ENCODE peak calls at places on chromosomes 6 and 20, in five cellular contexts. M is lower leg skin, K is Peyer's patch, F is HCT116, T is A549. X is an unnamed sample.

GRCh38 chr6:56555438-56555872 is 87.2 kb downstream of the DST start:
- DNase-seq in T (no peak), F (no peak), M (no peak), K (no peak), X (no peak)

GRCh38 chr20:61290721-61291120 is 38.7 kb downstream of the CDH4 start:
- DNase-seq in M (no peak), K (no peak), T (no peak), F (no peak), X (no peak)

GRCh38 chr20:3804254-3804751 is 8.2 kb downstream of the CDC25B start:
- DNase-seq in K (no peak), T (no peak), F (no peak), M (no peak), X (no peak)

GRCh38 chr20:31569163-31570020 is 35.7 kb upstream of the ID1 start:
- DNase-seq in M (peak), K (peak), F (no peak), T (no peak), X (no peak)

GRCh38 chr6:133804263-133804662 is 84.7 kb upstream of the TCF21 start:
- DNase-seq in F (no peak), K (no peak), M (no peak), T (no peak), X (no peak)

GRCh38 chr20:52783769-52784168 is 188.4 kb upstream of the TSHZ2 start:
- DNase-seq in F (no peak), M (no peak), T (no peak), K (no peak), X (no peak)

GRCh38 chr6:2108700-2109306 is 136.6 kb downstream of the GMDS start:
- DNase-seq in K (no peak), F (no peak), M (no peak), T (no peak), X (no peak)

GRCh38 chr6:43979525-43979924 is 147.7 kb downstream of the MRPL14 start:
- DNase-seq in F (no peak), T (no peak), K (no peak), M (no peak), X (no peak)

GRCh38 chr6:113833537-113833936 is 23.6 kb upstream of the MARCKS start:
- DNase-seq in T (no peak), M (no peak), K (no peak), F (no peak), X (no peak)

GRCh38 chr20:21166801-21167200 is 40.9 kb downstream of the KIZ start:
- DNase-seq in M (no peak), K (no peak), T (no peak), F (no peak), X (no peak)

GRCh38 chr6:89034586-89035251 is 45.8 kb upstream of the PNRC1 start:
- DNase-seq in K (no peak), T (no peak), F (no peak), M (no peak), X (peak)

GRCh38 chr6:17167327-17167979 is 65.6 kb downstream of the STMND1 start:
- DNase-seq in T (peak), M (no peak), K (no peak), F (peak), X (peak)

GRCh38 chr6:100622907-100623692 is 158.4 kb upstream of the SIM1 start:
- DNase-seq in F (no peak), K (no peak), T (no peak), M (no peak), X (no peak)

GRCh38 chr6:130466052-130466743 is 100.4 kb downstream of the TMEM200A start:
- DNase-seq in K (no peak), M (no peak), T (no peak), F (no peak), X (no peak)

GRCh38 chr6:35139924-35140524 is 1.1 kb downstream of the TCP11 start:
- DNase-seq in M (no peak), T (peak), F (peak), K (no peak), X (no peak)

GRCh38 chr20:22217712-22218352 is 366.5 kb downstream of the FOXA2 start:
- DNase-seq in T (no peak), M (no peak), K (no peak), F (no peak), X (no peak)

GRCh38 chr6:22008248-22008836 is 288.5 kb downstream of the PRL start:
- DNase-seq in T (no peak), K (no peak), M (no peak), F (no peak), X (no peak)

GRCh38 chr6:100833972-100834574 is 47.1 kb downstream of the ASCC3 start:
- DNase-seq in F (no peak), M (no peak), T (no peak), K (no peak), X (no peak)

GRCh38 chr20:53706511-53707031 is 112.9 kb upstream of the ZNF217 start:
- DNase-seq in T (no peak), M (no peak), K (no peak), F (no peak), X (no peak)

GRCh38 chr6:134281388-134281787 is 36.5 kb downstream of the SGK1 start:
- DNase-seq in T (no peak), K (no peak), F (no peak), M (no peak), X (no peak)

GRCh38 chr6:25898289-25898977 is 24.4 kb upstream of the SLC17A3 start:
- DNase-seq in M (no peak), F (no peak), T (no peak), K (no peak), X (no peak)

GRCh38 chr20:63696628-63697356 is at the start of gene TNFRSF6B:
- DNase-seq in K (peak), M (peak), T (no peak), F (no peak), X (no peak)
- TF ChIP-seq POLR2A in K (no peak), M (no peak), T (no peak), F (peak), X (no peak)

GRCh38 chr6:167294241-167294640 is 3.1 kb downstream of the UNC93A start:
- DNase-seq in M (peak), K (no peak), F (no peak), T (no peak), X (no peak)

GRCh38 chr6:167296902-167297301 is 5.8 kb downstream of the UNC93A start:
- DNase-seq in F (no peak), M (peak), K (no peak), T (no peak), X (no peak)

GRCh38 chr6:167294651-167295494 is 3.8 kb downstream of the UNC93A start:
- DNase-seq in M (peak), F (no peak), T (no peak), K (no peak), X (no peak)

GRCh38 chr6:167296293-167296690 is 5.2 kb downstream of the UNC93A start:
- DNase-seq in K (no peak), M (peak), F (no peak), T (no peak), X (no peak)

GRCh38 chr6:167295495-167296292 is 4.6 kb downstream of the UNC93A start:
- DNase-seq in M (peak), T (no peak), F (no peak), K (no peak), X (no peak)
- TF ChIP-seq POLR2A in M (no peak), T (no peak), F (no peak), K (no peak), X (no peak)

DNA sequence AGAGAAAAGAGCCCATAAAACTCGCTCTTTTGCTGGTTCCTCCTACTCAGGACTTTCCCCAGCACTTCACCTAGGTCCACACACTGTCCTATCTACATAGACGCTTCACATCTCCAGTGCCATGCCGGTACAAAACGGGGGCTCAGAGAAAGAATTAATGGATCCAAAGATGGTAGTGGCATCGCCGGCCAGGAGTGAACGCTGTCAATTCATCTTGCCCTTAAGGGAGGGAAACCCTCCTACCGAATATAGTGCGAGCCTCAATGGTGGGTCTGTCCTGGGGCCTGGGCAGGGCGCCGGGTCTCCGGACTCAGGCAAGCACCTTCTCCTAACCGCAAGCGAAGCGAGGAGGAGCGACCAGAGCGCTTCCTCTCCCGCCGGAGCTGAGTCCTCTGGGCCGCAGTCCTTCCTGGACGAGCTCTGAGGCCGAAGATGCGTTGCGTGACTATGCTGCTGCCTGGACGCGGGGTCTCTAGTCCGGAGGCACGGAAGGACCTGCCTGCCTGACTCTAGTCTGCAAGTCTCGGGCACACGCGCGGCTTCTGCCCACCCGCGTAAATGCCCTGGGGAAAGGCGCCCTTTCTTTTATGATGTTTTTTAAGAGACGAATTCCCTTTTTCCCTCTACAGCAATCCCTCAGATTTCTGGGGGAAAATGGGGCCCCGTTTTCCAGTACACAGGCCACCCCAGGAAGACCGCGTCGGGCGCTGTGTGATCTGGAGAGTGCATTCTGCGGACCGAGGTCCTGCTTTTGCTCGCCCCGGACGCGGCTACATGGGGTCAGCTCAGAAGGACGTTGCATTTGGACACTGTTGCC is 100.1 kb upstream of the PRDM1 start:
- DNase-seq in T (no peak), K (no peak), F (no peak), M (no peak), X (no peak)
- TF ChIP-seq POLR2A in T (no peak), K (no peak), F (no peak), M (no peak), X (no peak)

GRCh38 chr6:29730575-29731126 is 7.4 kb downstream of the HLA-F start:
- DNase-seq in T (no peak), F (no peak), M (peak), K (no peak), X (no peak)
- TF ChIP-seq POLR2A in T (no peak), F (no peak), M (no peak), K (no peak), X (no peak)

GRCh38 chr6:169075211-169075621 is 178.4 kb downstream of the THBS2 start:
- DNase-seq in F (no peak), T (no peak), M (no peak), K (no peak), X (no peak)
- TF ChIP-seq POLR2A in F (no peak), T (no peak), M (no peak), K (no peak), X (no peak)

GRCh38 chr20:43812216-43812615 is 85.4 kb upstream of the GTSF1L start:
- DNase-seq in T (no peak), F (no peak), M (no peak), K (no peak), X (no peak)
- TF ChIP-seq POLR2A in T (no peak), F (no peak), M (no peak), K (no peak), X (no peak)

DNA sequence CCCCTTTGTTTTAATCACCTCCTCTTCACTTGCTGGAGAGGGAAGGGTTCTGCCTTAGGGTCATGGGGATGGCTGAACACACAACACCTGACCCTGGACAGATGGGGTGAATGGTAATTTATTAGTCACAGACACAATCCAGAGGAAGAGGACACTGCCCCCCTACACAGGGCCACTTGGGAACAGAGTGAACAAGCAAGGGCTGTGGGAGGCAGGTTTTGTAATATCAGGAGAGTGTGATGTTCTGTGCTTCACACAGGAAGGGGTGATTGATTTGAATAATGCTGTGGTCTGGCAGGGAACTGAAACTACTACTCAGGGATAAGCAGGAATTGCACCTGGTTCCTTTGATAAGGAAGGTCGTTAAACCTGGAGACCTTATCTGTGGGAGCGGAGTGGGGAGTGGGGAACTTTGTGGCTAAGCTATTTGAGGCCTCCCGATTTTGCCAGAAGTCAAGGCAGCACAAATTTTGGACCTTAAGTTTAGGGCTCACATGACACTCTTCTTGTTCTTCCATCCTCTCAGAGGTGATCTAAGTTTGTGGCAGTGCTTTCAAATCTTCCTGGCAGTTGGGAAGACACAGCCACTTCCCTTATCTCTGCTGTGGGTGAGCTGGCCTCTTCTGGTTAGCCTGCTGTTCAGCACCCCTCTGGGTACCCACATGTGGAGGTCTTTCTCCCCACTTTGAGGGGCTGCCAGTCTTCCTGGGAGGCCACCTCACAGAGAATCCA is 77.8 kb downstream of the CD164 start:
- DNase-seq in F (no peak), T (no peak), M (no peak), K (no peak), X (no peak)
- TF ChIP-seq POLR2A in F (no peak), T (no peak), M (no peak), K (no peak), X (no peak)

GRCh38 chr6:3789018-3789895 is 37.7 kb upstream of the PXDC1 start:
- DNase-seq in T (no peak), M (no peak), K (no peak), F (no peak), X (no peak)
- TF ChIP-seq POLR2A in T (no peak), M (no peak), K (no peak), F (no peak), X (no peak)